ENCODE peak calls at places on chromosome 19, in four cellular contexts. I is Caco-2; S is A172; A is CD8-positive, alpha-beta T cell. G is an unnamed sample.

GRCh38 chr19:41521860-41522555 is 54.0 kb upstream of the CEACAM21 start:
- DNase-seq in I (no peak), S (no peak), A (peak), G (no peak)

GRCh38 chr19:32652893-32653625 is 21.9 kb downstream of the ANKRD27 start:
- DNase-seq in I (no peak), S (peak), A (no peak), G (no peak)

GRCh38 chr19:42200116-42200740 is 17.2 kb downstream of the DEDD2 start:
- DNase-seq in I (no peak), S (no peak), A (no peak), G (no peak)

GRCh38 chr19:47598407-47599349 is 10.3 kb upstream of the BICRA start:
- DNase-seq in I (peak), S (peak), A (no peak), G (no peak)

GRCh38 chr19:44539236-44539819 is 9.9 kb upstream of the CEACAM20 start:
- DNase-seq in I (no peak), S (peak), A (no peak), G (no peak)

GRCh38 chr19:49214701-49215100 is 57.1 kb downstream of the TRPM4 start:
- DNase-seq in I (no peak), S (no peak), A (no peak), G (no peak)

GRCh38 chr19:18943465-18943864 is 2.4 kb upstream of the HOMER3 start:
- DNase-seq in I (no peak), S (no peak), A (no peak), G (no peak)

GRCh38 chr19:47243364-47243775 is 12.4 kb upstream of the BBC3 start:
- DNase-seq in I (no peak), S (no peak), A (no peak), G (no peak)

GRCh38 chr19:38210458-38210987 is 13.5 kb downstream of the DPF1 start:
- DNase-seq in I (no peak), S (no peak), A (no peak), G (no peak)

GRCh38 chr19:35733180-35734125 is 8.8 kb downstream of the IGFLR1 start:
- DNase-seq in I (no peak), S (no peak), A (no peak), G (no peak)

GRCh38 chr19:46069841-46070341 is 29.1 kb upstream of the IGFL4 start:
- DNase-seq in I (peak), S (peak), A (no peak), G (no peak)

GRCh38 chr19:10896851-10897526 is 25.6 kb downstream of the CARM1 start:
- DNase-seq in I (no peak), S (no peak), A (no peak), G (no peak)

GRCh38 chr19:46040952-46041500 is at the start of gene IGFL4:
- DNase-seq in I (peak), S (peak), A (no peak), G (no peak)

G was measured in KG1.